ENCODE peak calls at places on chromosomes 7 and 10, in ten cellular contexts. S is ACHN; C is fibroblast of the aortic adventitia; R is NCI-H2081; M is G401; H is AG20443; P is Ammon's horn; V is stimulated activated naive CD4-positive, alpha-beta T cell; D is colonic mucosa; E is naive B cell. A is an unnamed sample.

GRCh38 chr10:93749218-93749799 is 8.4 kb upstream of the LGI1 start:
- DNase-seq in S (no peak), C (peak; percentile 54), R (peak; percentile 15), M (no peak), H (no peak), P (no peak), V (no peak), D (peak; percentile 38), E (no peak), A (no peak)

GRCh38 chr10:13162013-13162364 is 631 bp downstream of the MCM10 start:
- DNase-seq in S (no peak), C (no peak), R (no peak), M (no peak), H (peak; percentile 19), P (no peak), V (no peak), D (no peak), E (no peak), A (no peak)

GRCh38 chr10:43250925-43251663 is 15.8 kb downstream of the RASGEF1A start:
- DNase-seq in S (no peak), C (no peak), R (no peak), M (no peak), H (no peak), P (no peak), V (no peak), D (peak; percentile 9), E (no peak), A (peak; percentile 28)

GRCh38 chr10:49632406-49633317 is 18.8 kb downstream of the CHAT start:
- DNase-seq in S (no peak), C (peak; percentile 12), R (no peak), M (no peak), H (no peak), P (no peak), V (no peak), D (no peak), E (no peak), A (peak; percentile 48)

GRCh38 chr10:110751845-110752244 is 107.7 kb downstream of the RBM20 start:
- DNase-seq in S (no peak), C (no peak), R (no peak), M (no peak), H (no peak), P (no peak), V (no peak), D (no peak), E (no peak), A (no peak)

GRCh38 chr7:88217675-88218427 is 2.0 kb downstream of the SRI start:
- DNase-seq in S (peak; percentile 81), C (no peak), R (no peak), M (no peak), H (no peak), P (no peak), V (peak; percentile 11), D (no peak), E (peak; percentile 41), A (no peak)

GRCh38 chr7:34759477-34760125 is 101.6 kb downstream of the NPSR1 start:
- DNase-seq in S (peak; percentile 77), C (peak; percentile 52), R (peak; percentile 50), M (peak; percentile 49), H (peak; percentile 58), P (peak; percentile 30), V (no peak), D (no peak), E (no peak), A (no peak)

GRCh38 chr7:1758417-1758858 is 88.4 kb downstream of the ELFN1 start:
- DNase-seq in S (peak; percentile 51), C (peak; percentile 35), R (peak; percentile 38), M (peak; percentile 44), H (peak; percentile 62), P (no peak), V (no peak), D (no peak), E (no peak), A (peak; percentile 63)

GRCh38 chr10:132407846-132408278 is 10.9 kb downstream of the PWWP2B start:
- DNase-seq in S (no peak), C (no peak), R (peak; percentile 39), M (no peak), H (peak; percentile 60), P (peak; percentile 62), V (no peak), D (peak; percentile 94), E (peak; percentile 54), A (peak; percentile 87)

GRCh38 chr10:15486404-15486803 is 115.3 kb upstream of the FAM171A1 start:
- DNase-seq in S (no peak), C (peak; percentile 98), R (no peak), M (no peak), H (no peak), P (no peak), V (no peak), D (no peak), E (no peak), A (no peak)

GRCh38 chr10:17056781-17057191 is 72.8 kb downstream of the CUBN start:
- DNase-seq in S (no peak), C (peak; percentile 93), R (no peak), M (no peak), H (peak; percentile 38), P (no peak), V (no peak), D (no peak), E (no peak), A (no peak)

GRCh38 chr10:21494221-21495001 is 31.1 kb downstream of the SKIDA1 start:
- DNase-seq in S (peak; percentile 7), C (no peak), R (no peak), M (no peak), H (peak; percentile 65), P (no peak), V (peak; percentile 40), D (peak; percentile 20), E (peak; percentile 13), A (peak; percentile 66)

GRCh38 chr7:81499262-81500116 is 270.4 kb downstream of the HGF start:
- DNase-seq in S (peak; percentile 89), C (peak; percentile 94), R (peak; percentile 92), M (peak; percentile 71), H (peak; percentile 44), P (peak; percentile 85), V (no peak), D (no peak), E (peak; percentile 17), A (no peak)

GRCh38 chr7:37050801-37051200 is 326.5 kb upstream of the AOAH start:
- DNase-seq in S (no peak), C (no peak), R (no peak), M (no peak), H (no peak), P (no peak), V (no peak), D (no peak), E (no peak), A (no peak)

GRCh38 chr7:41967156-41967555 is 264.3 kb upstream of the INHBA start:
- DNase-seq in S (no peak), C (peak; percentile 82), R (no peak), M (no peak), H (peak; percentile 78), P (no peak), V (no peak), D (no peak), E (no peak), A (no peak)

GRCh38 chr7:10412426-10413019 is 561.1 kb upstream of the PHF14 start:
- DNase-seq in S (peak; percentile 64), C (peak; percentile 13), R (peak; percentile 36), M (peak; percentile 47), H (peak; percentile 24), P (peak; percentile 73), V (no peak), D (peak; percentile 24), E (no peak), A (no peak)